ENCODE peak calls at places on chromosomes 3 and 15, in four cellular contexts. O is left lung, X is DND-41, R is SK-N-SH. G is an unnamed sample. For H3K4me1, the result is how much of the 10 kb centered on the place peaks cover.

GRCh38 chr3:1228289-1228688 is 135.5 kb downstream of the CNTN6 start:
- DNase-seq in O (no peak), X (no peak), R (peak), G (no peak)

GRCh38 chr3:141368925-141369794 is 856 bp downstream of the ZBTB38 start:
- DNase-seq in O (no peak), X (no peak), R (no peak), G (no peak)

GRCh38 chr3:145939431-145939830 is 221.6 kb downstream of the PLOD2 start:
- DNase-seq in O (no peak), X (no peak), R (no peak), G (no peak)

GRCh38 chr15:60838206-60838605 is 359.3 kb upstream of the ICE2 start:
- DNase-seq in O (no peak), X (no peak), R (no peak), G (no peak)

GRCh38 chr3:78724886-78725285 is 1042.9 kb downstream of the ROBO1 start:
- DNase-seq in O (no peak), X (no peak), R (no peak), G (no peak)

GRCh38 chr15:22917556-22917955 is 62.6 kb downstream of the CYFIP1 start:
- DNase-seq in O (no peak), X (no peak), R (no peak), G (no peak)

GRCh38 chr15:89383635-89384604 is 49.3 kb upstream of the POLG start:
- DNase-seq in O (peak), X (no peak), R (peak), G (no peak)

GRCh38 chr15:31197497-31198414 is 96.2 kb upstream of the TRPM1 start:
- DNase-seq in O (peak), X (peak), R (peak), G (no peak)

GRCh38 chr3:147756478-147756877 is 347.3 kb downstream of the ZIC1 start:
- DNase-seq in O (no peak), X (no peak), R (no peak), G (no peak)

GRCh38 chr3:175916151-175916946 is 1057.2 kb downstream of the NAALADL2 start:
- DNase-seq in O (no peak), X (no peak), R (no peak), G (no peak)

GRCh38 chr15:82999905-83000671 is 11.4 kb downstream of the C15orf40 start:
- DNase-seq in O (no peak), X (peak), R (peak), G (no peak)

GRCh38 chr3:110198717-110199587 is 861.6 kb upstream of the DPPA4 start:
- DNase-seq in O (peak), X (peak), R (no peak), G (no peak)

GRCh38 chr15:80988148-80988796 is 1.3 kb downstream of the MESD start:
- DNase-seq in O (no peak), X (no peak), R (no peak), G (no peak)

GRCh38 chr15:80991446-80991845 is 1.8 kb upstream of the MESD start:
- DNase-seq in O (no peak), X (peak), R (no peak), G (peak)

GRCh38 chr15:80989110-80989517 is 505 bp downstream of the MESD start:
- DNase-seq in O (no peak), X (no peak), R (no peak), G (no peak)

GRCh38 chr15:80990955-80991354 is 1.3 kb upstream of the MESD start:
- DNase-seq in O (no peak), X (no peak), R (no peak), G (no peak)

GRCh38 chr15:80989518-80990478 is at the start of gene MESD:
- DNase-seq in O (peak), X (peak), R (peak), G (peak)
- TF ChIP-seq CTCF in O (no peak), X (no peak), R (no peak), G (no peak)

GRCh38 chr15:67120009-67120838 is 54.8 kb downstream of the SMAD3 start:
- DNase-seq in O (no peak), X (no peak), R (no peak), G (no peak)

GRCh38 chr15:67121725-67122600 is 56.6 kb downstream of the SMAD3 start:
- DNase-seq in O (no peak), X (no peak), R (no peak), G (no peak)

GRCh38 chr15:67119238-67119846 is 53.9 kb downstream of the SMAD3 start:
- DNase-seq in O (no peak), X (no peak), R (no peak), G (no peak)

GRCh38 chr15:67118808-67119207 is 53.4 kb downstream of the SMAD3 start:
- DNase-seq in O (no peak), X (no peak), R (no peak), G (no peak)

GRCh38 chr15:67120839-67121540 is 55.6 kb downstream of the SMAD3 start:
- DNase-seq in O (peak), X (no peak), R (peak), G (peak)
- H3K4me1 ChIP-seq in O (half or more), X (under half), R (under half), G (half or more)

GRCh38 chr3:195260286-195260905 is 10.6 kb downstream of the XXYLT1 start:
- DNase-seq in O (peak), X (no peak), R (peak), G (peak)

GRCh38 chr3:195257454-195258448 is 13.2 kb downstream of the XXYLT1 start:
- DNase-seq in O (peak), X (no peak), R (peak), G (no peak)

GRCh38 chr3:195258449-195259145 is 12.4 kb downstream of the XXYLT1 start:
- DNase-seq in O (peak), X (no peak), R (no peak), G (no peak)

GRCh38 chr3:195259146-195259563 is 11.8 kb downstream of the XXYLT1 start:
- DNase-seq in O (no peak), X (no peak), R (peak), G (no peak)

GRCh38 chr3:195259564-195260285 is 11.2 kb downstream of the XXYLT1 start:
- DNase-seq in O (peak), X (peak), R (peak), G (peak)
- TF ChIP-seq CTCF in O (peak), X (peak), R (peak), G (peak)

DNA sequence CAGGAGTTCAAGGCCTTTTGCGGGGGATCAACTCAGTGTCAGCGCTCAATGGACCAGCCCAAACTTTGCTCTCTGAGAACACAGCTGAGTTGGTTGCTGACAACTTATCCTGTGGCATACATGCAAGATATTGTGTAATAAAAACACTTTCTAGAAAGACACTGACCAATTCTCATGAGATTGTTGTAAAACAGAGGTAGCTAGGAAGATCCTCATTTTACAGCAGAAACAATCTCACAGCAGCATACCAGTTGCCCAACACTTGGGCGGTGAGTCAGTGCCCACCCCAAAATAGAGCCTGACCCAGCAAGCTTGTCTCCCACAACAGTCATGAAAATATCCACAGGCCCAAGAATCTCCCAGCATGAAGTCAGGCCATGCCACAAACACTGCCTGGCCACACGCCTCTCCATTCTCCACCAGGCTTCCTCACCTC is 18.2 kb downstream of the KLHL6 start:
- DNase-seq in O (peak), X (no peak), R (no peak), G (peak)
- H3K4me1 ChIP-seq in O (half or more), X (under half), R (under half), G (under half)

GRCh38 chr15:69141286-69141701 is 19.1 kb upstream of the GLCE start:
- DNase-seq in O (no peak), X (no peak), R (peak), G (no peak)
- TF ChIP-seq CTCF in O (no peak), X (no peak), R (peak), G (no peak)

GRCh38 chr15:52422001-52422400 is 106.7 kb downstream of the MYO5A start:
- DNase-seq in O (no peak), X (no peak), R (no peak), G (no peak)

GRCh38 chr15:52423852-52424251 is 104.8 kb downstream of the MYO5A start:
- DNase-seq in O (no peak), X (no peak), R (no peak), G (no peak)

GRCh38 chr15:52419494-52419893 is 109.2 kb downstream of the MYO5A start:
- DNase-seq in O (no peak), X (no peak), R (no peak), G (no peak)

GRCh38 chr15:52417957-52418356 is 110.7 kb downstream of the MYO5A start:
- DNase-seq in O (no peak), X (no peak), R (no peak), G (no peak)

GRCh38 chr15:52421029-52421428 is 107.7 kb downstream of the MYO5A start:
- DNase-seq in O (no peak), X (no peak), R (no peak), G (no peak)
- H3K4me1 ChIP-seq in O (under half), X (under half), R (under half), G (under half)

GRCh38 chr3:122620399-122620798 is 42.9 kb downstream of the PARP15 start:
- DNase-seq in O (no peak), X (no peak), R (no peak), G (no peak)
- TF ChIP-seq CTCF in O (no peak), X (no peak), R (no peak), G (no peak)

DNA sequence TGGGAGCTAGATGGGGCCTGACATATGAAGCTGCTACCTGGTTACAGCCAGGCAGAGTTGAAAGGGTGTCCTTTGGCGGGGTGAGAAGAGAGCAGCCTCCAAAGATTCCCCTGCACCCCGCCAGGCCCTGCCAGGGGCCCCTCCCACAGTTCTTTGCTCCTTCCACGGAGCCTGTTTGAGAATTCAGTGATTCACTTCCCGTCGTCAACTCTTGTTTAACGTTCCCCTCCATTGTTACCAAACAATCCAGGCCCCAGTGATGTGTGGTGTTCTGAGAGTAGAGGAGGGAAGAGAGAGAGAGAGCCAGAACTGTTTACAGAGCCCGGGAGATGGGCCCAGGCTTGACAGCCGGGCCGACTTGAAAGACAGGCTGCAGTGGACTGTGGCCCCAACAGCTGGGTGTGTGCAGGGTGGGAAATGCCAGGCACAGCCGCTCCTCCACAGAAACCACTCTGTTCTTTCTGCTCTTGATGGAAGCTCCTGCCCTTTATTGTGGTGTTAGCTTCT is 81.5 kb downstream of the SMAD3 start:
- DNase-seq in O (no peak), X (no peak), R (no peak), G (no peak)
- H3K4me1 ChIP-seq in O (half or more), X (under half), R (under half), G (half or more)